ENCODE peak calls at places on chromosome X, in eight cellular contexts. X, G, B, Y, N, K, P and Z are unnamed samples.

GRCh38 chrX:13430136-13430827 is 110.4 kb upstream of the ATXN3L start:
- DNase-seq in X (no peak), G (no peak), B (no peak), Y (no peak), N (no peak), K (no peak), P (no peak), Z (no peak)

GRCh38 chrX:148043456-148043855 is 62.3 kb downstream of the FMR1NB start:
- DNase-seq in X (no peak), G (no peak), B (no peak), Y (no peak), N (no peak), K (no peak), P (no peak), Z (peak)

GRCh38 chrX:153649178-153649914 is 2.3 kb downstream of the DUSP9 start:
- DNase-seq in X (no peak), G (no peak), B (peak), Y (no peak), N (peak), K (peak), P (peak), Z (peak)

GRCh38 chrX:106898462-106898861 is 4.7 kb downstream of the RIPPLY1 start:
- DNase-seq in X (no peak), G (no peak), B (no peak), Y (no peak), N (peak), K (peak), P (no peak), Z (peak)

GRCh38 chrX:133005038-133005437 is 46.6 kb upstream of the HS6ST2 start:
- DNase-seq in X (no peak), G (no peak), B (no peak), Y (no peak), N (peak), K (peak), P (no peak), Z (peak)

GRCh38 chrX:80765226-80765625 is 44.5 kb downstream of the BRWD3 start:
- DNase-seq in X (no peak), G (no peak), B (no peak), Y (no peak), N (no peak), K (no peak), P (no peak), Z (peak)

GRCh38 chrX:140918398-140919043 is 83.9 kb upstream of the SPANXB1 start:
- DNase-seq in X (peak), G (peak), B (no peak), Y (no peak), N (peak), K (peak), P (peak), Z (peak)

GRCh38 chrX:110675866-110676265 is 119.8 kb downstream of the CHRDL1 start:
- DNase-seq in X (no peak), G (no peak), B (no peak), Y (no peak), N (no peak), K (no peak), P (no peak), Z (no peak)

GRCh38 chrX:140912606-140913005 is 89.8 kb upstream of the SPANXB1 start:
- DNase-seq in X (no peak), G (no peak), B (no peak), Y (no peak), N (no peak), K (no peak), P (no peak), Z (no peak)

DNA sequence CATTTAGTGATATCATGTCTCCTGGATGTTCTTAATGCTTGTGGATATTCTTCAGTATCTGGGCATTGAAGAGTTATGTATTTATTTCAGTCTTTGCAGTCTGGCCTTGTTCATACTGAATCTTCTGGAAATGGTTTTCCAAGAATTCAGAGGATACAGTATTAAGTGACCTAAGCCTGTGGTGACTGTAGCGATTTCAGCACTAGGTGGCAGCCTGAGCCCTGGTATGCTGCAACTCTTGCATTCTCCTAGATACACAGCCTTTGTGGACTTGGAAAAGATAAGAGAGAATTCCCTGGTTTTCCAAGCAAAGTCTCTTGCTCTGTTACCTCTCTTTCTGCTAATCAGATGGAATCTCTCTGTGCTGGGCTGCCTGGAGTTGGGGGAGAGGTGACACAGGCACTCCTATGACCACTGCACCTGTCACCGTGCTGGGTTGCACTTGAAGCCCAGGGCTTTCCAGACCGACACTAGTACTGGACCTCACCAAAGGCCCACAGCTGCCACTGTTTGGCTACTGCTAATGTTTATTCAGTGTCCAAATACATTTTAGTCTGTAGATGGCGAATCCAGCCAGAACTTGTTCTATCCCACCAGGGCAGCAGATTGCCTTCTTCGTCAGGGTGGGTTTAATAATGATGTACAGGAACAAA is 19.3 kb upstream of the SPIN2A start:
- DNase-seq in X (peak), G (peak), B (no peak), Y (peak), N (peak), K (peak), P (no peak), Z (peak)
- TF ChIP-seq CTCF in X (peak), G (no peak), B (no peak), Y (no peak), N (peak), K (peak), P (no peak), Z (peak)

DNA sequence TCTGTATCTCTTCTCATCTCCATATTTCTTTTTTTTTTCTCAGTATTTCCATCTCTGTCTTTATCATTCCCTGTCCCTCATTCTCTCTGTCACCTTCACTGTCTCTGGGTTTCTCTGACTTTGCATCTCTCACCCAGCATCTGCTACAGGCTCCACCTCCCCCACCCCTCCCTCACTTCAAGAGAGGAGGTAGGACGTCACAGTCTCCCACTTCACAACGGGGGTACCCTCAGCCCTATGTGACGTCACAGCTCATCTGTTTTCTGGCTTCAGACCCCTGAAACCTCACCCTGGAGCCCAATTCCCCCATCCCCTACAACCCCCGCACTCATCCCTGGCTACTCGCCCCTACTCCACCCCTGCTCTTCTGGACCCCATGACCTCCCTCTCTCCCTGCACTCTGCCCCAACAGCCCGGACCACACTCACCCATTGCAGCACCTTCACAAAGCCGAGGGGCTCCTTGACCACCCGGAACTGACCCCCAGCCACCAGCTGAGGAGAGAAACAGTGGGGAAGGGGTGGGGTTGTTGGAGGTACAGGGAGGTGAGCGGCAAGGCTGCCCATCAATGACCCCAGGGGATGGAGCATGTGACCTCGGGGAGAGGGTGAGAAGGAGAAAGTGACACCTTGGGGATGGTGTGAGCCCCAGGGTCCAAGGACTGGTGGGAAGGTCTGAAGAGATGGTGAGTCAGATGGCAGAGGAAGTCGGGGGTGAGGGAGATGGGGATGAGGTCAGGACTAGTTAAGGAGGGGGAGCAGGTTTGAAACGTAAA is 1.3 kb downstream of the SYP start:
- DNase-seq in X (no peak), G (no peak), B (no peak), Y (no peak), N (no peak), K (no peak), P (no peak), Z (no peak)
- H3K4me3 ChIP-seq in X (no peak), G (no peak), B (no peak), Y (no peak), N (no peak), K (no peak), P (no peak), Z (no peak)

GRCh38 chrX:94576367-94577004 is 902.5 kb downstream of the FAM133A start:
- DNase-seq in X (no peak), G (no peak), B (no peak), Y (no peak), N (no peak), K (no peak), P (no peak), Z (peak)
- TF ChIP-seq CTCF in X (no peak), G (no peak), B (no peak), Y (peak), N (peak), K (no peak), P (no peak), Z (peak)

GRCh38 chrX:24153175-24153795 is 3.8 kb downstream of the ZFX start:
- DNase-seq in X (no peak), G (no peak), B (no peak), Y (no peak), N (peak), K (peak), P (peak), Z (peak)
- H3K4me3 ChIP-seq in X (no peak), G (no peak), B (no peak), Y (no peak), N (no peak), K (peak), P (no peak), Z (no peak)

GRCh38 chrX:15849555-15849954 is 5.1 kb downstream of the AP1S2 start:
- DNase-seq in X (no peak), G (no peak), B (no peak), Y (no peak), N (peak), K (peak), P (no peak), Z (peak)
- TF ChIP-seq CTCF in X (no peak), G (no peak), B (no peak), Y (no peak), N (peak), K (peak), P (no peak), Z (peak)

GRCh38 chrX:3522016-3522690 is 175.7 kb upstream of the MXRA5 start:
- DNase-seq in X (no peak), G (no peak), B (no peak), Y (no peak), N (no peak), K (no peak), P (no peak), Z (no peak)

GRCh38 chrX:3520458-3520857 is 174.0 kb upstream of the MXRA5 start:
- DNase-seq in X (no peak), G (no peak), B (no peak), Y (no peak), N (no peak), K (no peak), P (no peak), Z (no peak)

GRCh38 chrX:3520987-3521875 is 174.8 kb upstream of the MXRA5 start:
- DNase-seq in X (no peak), G (no peak), B (no peak), Y (no peak), N (no peak), K (no peak), P (no peak), Z (no peak)

GRCh38 chrX:3516051-3516541 is 169.6 kb upstream of the MXRA5 start:
- DNase-seq in X (no peak), G (no peak), B (no peak), Y (no peak), N (no peak), K (no peak), P (no peak), Z (no peak)

DNA sequence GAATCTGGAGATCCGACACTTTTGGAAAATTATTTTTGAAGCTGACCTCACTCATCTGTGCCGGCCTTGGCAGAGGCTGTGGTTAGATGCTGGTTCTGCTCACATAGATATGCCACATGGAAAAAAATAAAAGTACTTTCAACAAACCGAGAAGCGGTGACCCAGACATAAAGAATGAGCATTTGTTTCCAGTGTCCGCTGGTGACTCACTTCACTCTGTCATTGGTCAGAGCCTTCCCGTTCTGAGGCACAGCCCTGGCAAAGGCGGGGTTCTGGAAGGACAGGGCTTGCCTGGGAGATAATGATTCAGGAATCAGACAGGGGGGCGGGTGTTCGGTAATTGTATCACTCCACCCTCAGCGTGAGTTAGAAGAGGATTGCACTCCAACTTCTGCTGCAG is 172.4 kb upstream of the MXRA5 start:
- DNase-seq in X (peak), G (peak), B (peak), Y (peak), N (no peak), K (no peak), P (no peak), Z (peak)
- H3K4me3 ChIP-seq in X (peak), G (no peak), B (no peak), Y (no peak), N (no peak), K (no peak), P (no peak), Z (no peak)

GRCh38 chrX:11066812-11067211 is 44.3 kb upstream of the HCCS start:
- DNase-seq in X (no peak), G (no peak), B (no peak), Y (no peak), N (no peak), K (no peak), P (no peak), Z (no peak)
- TF ChIP-seq CTCF in X (no peak), G (no peak), B (no peak), Y (no peak), N (no peak), K (no peak), P (no peak), Z (no peak)

DNA sequence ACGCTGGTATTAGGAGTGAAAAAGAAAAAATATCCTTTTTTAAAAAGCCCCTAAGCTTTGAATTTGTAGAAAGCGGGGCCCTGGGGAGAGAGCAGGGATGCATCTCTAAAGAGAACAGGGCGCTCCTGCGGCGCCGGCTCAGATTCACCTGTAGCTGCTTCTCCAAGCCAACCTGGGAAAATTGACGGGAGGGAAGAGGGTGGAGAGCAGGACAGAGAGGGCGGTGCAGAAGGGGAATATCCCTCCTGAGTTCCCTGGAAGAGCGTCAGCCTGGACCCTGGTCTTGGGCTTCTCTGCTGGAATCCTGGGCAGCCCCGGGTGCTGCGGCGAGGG is 776 bp upstream of the SOWAHD start:
- DNase-seq in X (no peak), G (no peak), B (no peak), Y (no peak), N (no peak), K (no peak), P (no peak), Z (no peak)
- H3K4me3 ChIP-seq in X (peak), G (no peak), B (peak), Y (peak), N (peak), K (peak), P (peak), Z (peak)